ENCODE peak calls at places on chromosomes 11 and 22, in ten cellular contexts. R is GDM1; I is AG20443; Y is ureter; U is T-helper 9 cell; C is iris pigment epithelial cell; O is activated T-cell treated with anti-CD3 and anti-CD28 coated beads for 48 hours; T is foreskin fibroblast; Q is stimulated activated CD8-positive, alpha-beta memory T cell treated with anti-CD3 and anti-CD28 coated beads, Interleukin-7, amount 100 ng/mL, for 1 hour; K is left colon. W is an unnamed sample.
A peak's percentile ranks its signal among the peaks of the same experiment; 100 is the strongest.

GRCh38 chr22:49090061-49090852 is 737.4 kb downstream of the BRD1 start:
- DNase-seq in R (no peak), I (no peak), Y (no peak), U (no peak), C (no peak), O (no peak), T (no peak), Q (no peak), K (no peak), W (no peak)

GRCh38 chr11:134511255-134511654 is 99.2 kb upstream of the B3GAT1 start:
- DNase-seq in R (no peak), I (no peak), Y (no peak), U (no peak), C (no peak), O (no peak), T (no peak), Q (no peak), K (no peak), W (no peak)

GRCh38 chr11:70912226-70912840 is 340.0 kb downstream of the SHANK2 start:
- DNase-seq in R (no peak), I (no peak), Y (no peak), U (no peak), C (no peak), O (no peak), T (no peak), Q (no peak), K (no peak), W (no peak)

GRCh38 chr11:130548491-130548833 is 100.0 kb downstream of the ADAMTS15 start:
- DNase-seq in R (no peak), I (peak; percentile 43), Y (no peak), U (no peak), C (no peak), O (no peak), T (peak; percentile 82), Q (no peak), K (no peak), W (peak; percentile 20)

GRCh38 chr11:34707462-34707840 is 86.6 kb downstream of the EHF start:
- DNase-seq in R (no peak), I (no peak), Y (no peak), U (no peak), C (no peak), O (no peak), T (no peak), Q (no peak), K (no peak), W (no peak)

GRCh38 chr11:130179396-130180306 is 20.1 kb downstream of the ST14 start:
- DNase-seq in R (no peak), I (no peak), Y (no peak), U (no peak), C (no peak), O (no peak), T (no peak), Q (no peak), K (peak; percentile 61), W (no peak)

GRCh38 chr11:126370016-126370415 is 14.5 kb downstream of the ST3GAL4 start:
- DNase-seq in R (no peak), I (no peak), Y (no peak), U (no peak), C (no peak), O (no peak), T (no peak), Q (no peak), K (no peak), W (no peak)

GRCh38 chr11:66369073-66369894 is 2.3 kb downstream of the SLC29A2 start:
- DNase-seq in R (no peak), I (no peak), Y (no peak), U (no peak), C (no peak), O (no peak), T (no peak), Q (no peak), K (no peak), W (no peak)

GRCh38 chr11:43837879-43838278 is 42.8 kb upstream of the ALKBH3 start:
- DNase-seq in R (no peak), I (no peak), Y (no peak), U (no peak), C (peak; percentile 11), O (no peak), T (no peak), Q (no peak), K (no peak), W (no peak)

GRCh38 chr11:61771195-61771894 is 18.9 kb downstream of the MYRF start:
- DNase-seq in R (no peak), I (no peak), Y (no peak), U (no peak), C (no peak), O (no peak), T (no peak), Q (no peak), K (no peak), W (no peak)

GRCh38 chr11:111565111-111565720 is 24.7 kb downstream of the LAYN start:
- DNase-seq in R (peak; percentile 12), I (peak; percentile 66), Y (peak; percentile 85), U (peak; percentile 42), C (peak; percentile 71), O (peak; percentile 38), T (peak; percentile 87), Q (peak; percentile 41), K (peak; percentile 60), W (peak; percentile 89)

GRCh38 chr11:133956650-133957633 is at the start of gene IGSF9B:
- DNase-seq in R (peak; percentile 43), I (peak; percentile 98), Y (peak; percentile 90), U (peak; percentile 81), C (peak; percentile 63), O (peak; percentile 94), T (peak; percentile 85), Q (peak; percentile 86), K (peak; percentile 90), W (peak; percentile 48)

GRCh38 chr22:49228431-49229037 is 599.1 kb downstream of the BRD1 start:
- DNase-seq in R (no peak), I (no peak), Y (no peak), U (no peak), C (no peak), O (no peak), T (no peak), Q (no peak), K (no peak), W (no peak)

GRCh38 chr11:26649884-26650283 is 72.0 kb downstream of the SLC5A12 start:
- DNase-seq in R (peak; percentile 42), I (peak; percentile 73), Y (peak; percentile 54), U (no peak), C (peak; percentile 79), O (no peak), T (peak; percentile 89), Q (no peak), K (peak; percentile 68), W (peak; percentile 80)

GRCh38 chr11:117514256-117514655 is 186.6 kb downstream of the CEP164 start:
- DNase-seq in R (no peak), I (no peak), Y (no peak), U (no peak), C (no peak), O (no peak), T (no peak), Q (no peak), K (no peak), W (no peak)

GRCh38 chr11:121086866-121087265 is 14.2 kb upstream of the TECTA start:
- DNase-seq in R (no peak), I (no peak), Y (no peak), U (no peak), C (peak; percentile 27), O (no peak), T (peak; percentile 57), Q (no peak), K (no peak), W (no peak)

GRCh38 chr11:44847316-44847715 is 103.4 kb downstream of the TP53I11 start:
- DNase-seq in R (no peak), I (no peak), Y (no peak), U (no peak), C (no peak), O (no peak), T (no peak), Q (no peak), K (no peak), W (no peak)

GRCh38 chr11:117979481-117980211 is 6.5 kb upstream of the IL10RA start:
- DNase-seq in R (peak; percentile 36), I (peak; percentile 4), Y (no peak), U (no peak), C (no peak), O (no peak), T (no peak), Q (no peak), K (no peak), W (no peak)

GRCh38 chr11:33268945-33269567 is 11.9 kb downstream of the HIPK3 start:
- DNase-seq in R (no peak), I (peak; percentile 37), Y (no peak), U (no peak), C (peak; percentile 20), O (no peak), T (peak; percentile 48), Q (no peak), K (no peak), W (peak; percentile 63)

GRCh38 chr11:110948112-110948511 is 235.9 kb upstream of the ARHGAP20 start:
- DNase-seq in R (no peak), I (peak; percentile 55), Y (no peak), U (no peak), C (peak; percentile 94), O (no peak), T (peak; percentile 85), Q (no peak), K (no peak), W (peak; percentile 76)

GRCh38 chr11:107259826-107260225 is 197.8 kb downstream of the CWF19L2 start:
- DNase-seq in R (no peak), I (no peak), Y (no peak), U (no peak), C (no peak), O (no peak), T (no peak), Q (no peak), K (no peak), W (no peak)

GRCh38 chr11:79860336-79860735 is 419.5 kb upstream of the TENM4 start:
- DNase-seq in R (no peak), I (no peak), Y (no peak), U (no peak), C (no peak), O (no peak), T (no peak), Q (no peak), K (no peak), W (no peak)

GRCh38 chr11:116864531-116864930 is 27.1 kb upstream of the APOA1 start:
- DNase-seq in R (no peak), I (peak; percentile 40), Y (no peak), U (no peak), C (no peak), O (no peak), T (peak; percentile 58), Q (no peak), K (no peak), W (peak; percentile 61)

GRCh38 chr11:9462172-9462799 is 1.5 kb downstream of the ZNF143 start:
- DNase-seq in R (no peak), I (no peak), Y (no peak), U (no peak), C (peak; percentile 23), O (no peak), T (peak; percentile 30), Q (no peak), K (peak; percentile 11), W (peak; percentile 34)

GRCh38 chr11:45913942-45914635 is 3.6 kb downstream of the PEX16 start:
- DNase-seq in R (no peak), I (no peak), Y (no peak), U (no peak), C (no peak), O (no peak), T (no peak), Q (no peak), K (no peak), W (no peak)

GRCh38 chr22:30605449-30606110 is 1.4 kb upstream of the TCN2 start:
- DNase-seq in R (no peak), I (peak; percentile 71), Y (peak; percentile 60), U (peak; percentile 8), C (peak; percentile 55), O (peak; percentile 34), T (peak; percentile 63), Q (peak; percentile 5), K (peak; percentile 79), W (peak; percentile 45)

GRCh38 chr11:121282376-121282775 is 10.2 kb upstream of the SC5D start:
- DNase-seq in R (no peak), I (no peak), Y (no peak), U (no peak), C (no peak), O (no peak), T (peak; percentile 29), Q (no peak), K (no peak), W (no peak)

GRCh38 chr11:77081976-77082836 is 15.4 kb downstream of the CAPN5 start:
- DNase-seq in R (no peak), I (no peak), Y (no peak), U (no peak), C (no peak), O (no peak), T (no peak), Q (no peak), K (peak; percentile 34), W (no peak)